ENCODE peak calls at places on chromosomes 7 and 10, in five cellular contexts. H is spleen, K is B cell, A is MCF 10A, Y is tibial artery. U is an unnamed sample.

GRCh38 chr10:88152720-88153119 is 289.3 kb downstream of the PTEN start:
- DNase-seq in K (no peak), H (no peak), Y (no peak), A (peak), U (peak)

GRCh38 chr7:46352335-46352954 is 431.4 kb upstream of the IGFBP3 start:
- DNase-seq in Y (no peak), K (no peak), A (peak), H (no peak), U (peak)

GRCh38 chr10:123394382-123394781 is 240.2 kb downstream of the BUB3 start:
- DNase-seq in Y (no peak), H (no peak), A (no peak), K (no peak), U (no peak)

GRCh38 chr7:148819697-148820332 is 64.3 kb downstream of the EZH2 start:
- DNase-seq in Y (no peak), H (no peak), K (no peak), A (no peak), U (no peak)

GRCh38 chr10:89342219-89342966 is 14.6 kb downstream of the IFIT3 start:
- DNase-seq in A (peak), K (no peak), Y (peak), H (no peak), U (no peak)

GRCh38 chr7:150959739-150960734 is 18.1 kb downstream of the KCNH2 start:
- DNase-seq in H (no peak), A (no peak), K (no peak), Y (no peak), U (no peak)

GRCh38 chr10:598415-599170 is 90.9 kb downstream of the DIP2C start:
- DNase-seq in H (no peak), Y (no peak), A (no peak), K (no peak), U (no peak)

GRCh38 chr7:71131256-71131752 is 640 bp upstream of the GALNT17 start:
- DNase-seq in K (no peak), Y (peak), H (peak), A (no peak), U (peak)

GRCh38 chr10:4646546-4646945 is 179.5 kb upstream of the AKR1E2 start:
- DNase-seq in A (no peak), Y (no peak), K (no peak), H (no peak), U (no peak)

GRCh38 chr7:33841658-33842057 is 63.7 kb upstream of the BMPER start:
- DNase-seq in K (no peak), A (peak), Y (peak), H (no peak), U (no peak)

GRCh38 chr7:120165231-120165630 is 107.7 kb upstream of the KCND2 start:
- DNase-seq in K (no peak), A (no peak), Y (no peak), H (no peak), U (no peak)

GRCh38 chr10:112137381-112137987 is 46.1 kb downstream of the GPAM start:
- DNase-seq in Y (peak), H (peak), A (peak), K (peak), U (peak)

GRCh38 chr7:82507976-82508677 is 64.5 kb upstream of the CACNA2D1 start:
- DNase-seq in A (no peak), Y (no peak), H (no peak), K (no peak), U (no peak)

GRCh38 chr10:105185101-105185500 is 544.0 kb downstream of the SORCS3 start:
- DNase-seq in K (no peak), H (no peak), A (no peak), Y (no peak), U (no peak)

GRCh38 chr10:129909531-129910286 is 54.4 kb downstream of the EBF3 start:
- DNase-seq in H (no peak), A (no peak), Y (no peak), K (no peak), U (no peak)

GRCh38 chr7:159141660-159142059 is 3.0 kb downstream of the VIPR2 start:
- DNase-seq in Y (no peak), K (no peak), A (no peak), H (peak), U (no peak)

GRCh38 chr7:120988591-120989299 is at the start of gene CPED1:
- DNase-seq in H (peak), A (no peak), K (peak), Y (peak), U (peak)

GRCh38 chr10:93175490-93175889 is 101.8 kb downstream of the CYP26A1 start:
- DNase-seq in K (no peak), A (no peak), Y (no peak), H (no peak), U (no peak)

GRCh38 chr7:65951837-65952578 is 30.0 kb downstream of the GUSB start:
- DNase-seq in A (peak), K (no peak), Y (no peak), H (no peak), U (no peak)

GRCh38 chr10:107656932-107657331 is 492.4 kb upstream of the SORCS1 start:
- DNase-seq in K (no peak), A (no peak), H (no peak), Y (no peak), U (no peak)

GRCh38 chr10:67602268-67602950 is 93.6 kb downstream of the CTNNA3 start:
- DNase-seq in A (peak), K (no peak), Y (no peak), H (no peak), U (no peak)

GRCh38 chr7:140521426-140521825 is 42.1 kb upstream of the MKRN1 start:
- DNase-seq in Y (no peak), A (no peak), H (no peak), K (no peak), U (no peak)

GRCh38 chr10:126207313-126207771 is 180.9 kb downstream of the ADAM12 start:
- DNase-seq in A (no peak), K (no peak), H (no peak), Y (no peak), U (no peak)

GRCh38 chr7:64606385-64606784 is 43.5 kb upstream of the ZNF680 start:
- DNase-seq in Y (no peak), K (no peak), A (no peak), H (no peak), U (no peak)

GRCh38 chr7:25025218-25025671 is 45.3 kb upstream of the OSBPL3 start:
- DNase-seq in H (no peak), A (peak), Y (no peak), K (no peak), U (no peak)

GRCh38 chr10:12785338-12785934 is 216.1 kb downstream of the CCDC3 start:
- DNase-seq in Y (no peak), H (no peak), K (no peak), A (no peak), U (no peak)

GRCh38 chr7:66352071-66352470 is 146.9 kb downstream of the TPST1 start:
- DNase-seq in K (no peak), A (peak), Y (no peak), H (no peak), U (no peak)

GRCh38 chr10:86699125-86699524 is 30.8 kb downstream of the LDB3 start:
- DNase-seq in Y (no peak), H (no peak), A (no peak), K (no peak), U (no peak)

GRCh38 chr7:125118444-125118843 is 188.8 kb upstream of the POT1 start:
- DNase-seq in H (no peak), A (peak), Y (no peak), K (no peak), U (no peak)

DNA sequence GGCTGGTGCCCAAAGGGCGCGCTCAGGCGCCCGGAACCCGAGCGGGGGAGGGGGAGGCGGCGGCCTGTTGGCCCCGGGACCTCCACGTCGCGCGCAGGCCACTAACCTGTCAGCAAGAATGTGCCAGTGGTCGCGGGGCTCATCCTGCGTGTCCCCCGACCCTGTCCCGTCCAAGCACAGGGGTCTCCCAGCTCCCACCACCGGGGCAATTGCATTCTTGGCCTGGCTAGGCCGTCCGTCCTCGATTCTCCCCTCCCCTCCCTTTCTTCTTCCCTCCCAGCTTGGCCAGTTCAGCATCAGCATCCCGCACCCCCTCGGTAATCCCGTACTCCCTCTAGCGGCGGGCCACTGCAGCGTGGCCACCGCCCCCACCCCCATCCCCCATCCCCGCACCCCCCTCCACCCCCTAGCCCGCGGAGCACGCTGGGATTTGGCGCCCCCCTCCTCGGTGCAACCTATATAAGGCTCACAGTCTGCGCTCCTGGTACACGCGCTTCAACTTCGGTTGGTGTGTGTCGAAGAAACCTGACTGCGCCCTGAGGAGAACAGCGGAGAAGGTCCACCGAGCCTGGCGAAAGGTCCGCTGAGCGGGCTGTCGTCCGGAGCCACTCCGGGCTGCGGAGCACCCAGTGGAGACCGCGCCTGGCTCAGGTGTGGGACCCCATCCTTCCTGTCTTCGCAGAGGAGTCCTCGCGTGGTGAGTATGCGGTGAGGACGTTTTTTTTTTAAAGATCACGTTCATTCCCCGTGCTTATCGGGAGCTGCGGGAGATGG is at the start of gene SGCE:
- DNase-seq in K (peak), A (peak), Y (peak), H (peak), U (peak)
- TF ChIP-seq CTCF in K (peak), A (peak), Y (peak), H (peak), U (peak)

GRCh38 chr7:96416599-96416998 is 94.7 kb upstream of the SLC25A13 start:
- DNase-seq in Y (no peak), A (no peak), K (no peak), H (no peak), U (no peak)

GRCh38 chr7:96418600-96418999 is 96.7 kb upstream of the SLC25A13 start:
- DNase-seq in Y (no peak), K (no peak), H (no peak), A (no peak), U (no peak)

GRCh38 chr7:96415293-96415940 is 93.5 kb upstream of the SLC25A13 start:
- DNase-seq in A (no peak), Y (no peak), K (no peak), H (no peak), U (no peak)

GRCh38 chr7:96417784-96418183 is 95.9 kb upstream of the SLC25A13 start:
- DNase-seq in K (no peak), A (no peak), H (no peak), Y (no peak), U (no peak)

DNA sequence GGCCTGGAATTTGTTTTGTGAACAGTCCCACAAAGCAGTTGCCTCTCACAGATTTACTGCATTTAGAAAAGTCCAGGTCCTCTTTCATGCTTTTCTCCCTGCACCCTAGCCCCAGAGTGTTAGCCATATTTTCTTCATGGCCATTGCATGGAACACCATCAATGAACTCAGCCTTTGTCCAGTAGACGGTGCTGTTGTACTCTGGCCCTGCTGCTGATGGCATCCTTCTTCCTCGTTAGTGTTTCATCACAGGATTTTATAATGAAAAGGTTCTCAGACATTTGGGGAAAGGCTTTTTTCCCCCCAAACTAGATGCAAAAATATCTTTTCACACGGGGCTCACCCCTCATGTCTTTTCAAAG is 93.0 kb upstream of the SLC25A13 start:
- DNase-seq in H (no peak), Y (no peak), K (no peak), A (peak), U (peak)
- TF ChIP-seq CTCF in H (peak), Y (no peak), K (peak), A (peak), U (peak)

GRCh38 chr7:138017992-138018391 is 16.1 kb upstream of the CREB3L2 start:
- DNase-seq in H (no peak), K (no peak), A (no peak), Y (no peak), U (no peak)
- TF ChIP-seq CTCF in H (no peak), K (no peak), A (no peak), Y (no peak), U (no peak)

GRCh38 chr7:142690554-142691182 is 58.6 kb upstream of the PRSS1 start:
- DNase-seq in A (no peak), Y (no peak), K (no peak), H (no peak), U (no peak)

GRCh38 chr7:142693911-142694310 is 55.4 kb upstream of the PRSS1 start:
- DNase-seq in K (no peak), A (no peak), Y (no peak), H (no peak), U (no peak)

GRCh38 chr7:142685877-142686508 is 63.3 kb upstream of the PRSS1 start:
- DNase-seq in H (no peak), A (no peak), K (no peak), Y (no peak), U (peak)

GRCh38 chr7:142689439-142690168 is 59.7 kb upstream of the PRSS1 start:
- DNase-seq in Y (no peak), A (no peak), H (no peak), K (no peak), U (no peak)
- TF ChIP-seq CTCF in Y (no peak), A (peak), H (no peak), K (no peak), U (no peak)

GRCh38 chr7:98808751-98809460 is 60.9 kb downstream of the TMEM130 start:
- DNase-seq in Y (no peak), A (no peak), K (no peak), H (no peak), U (no peak)
- TF ChIP-seq CTCF in Y (no peak), A (no peak), K (no peak), H (no peak), U (no peak)

GRCh38 chr7:10888861-10889260 is 84.8 kb upstream of the PHF14 start:
- DNase-seq in A (no peak), Y (no peak), H (no peak), K (peak), U (peak)

DNA sequence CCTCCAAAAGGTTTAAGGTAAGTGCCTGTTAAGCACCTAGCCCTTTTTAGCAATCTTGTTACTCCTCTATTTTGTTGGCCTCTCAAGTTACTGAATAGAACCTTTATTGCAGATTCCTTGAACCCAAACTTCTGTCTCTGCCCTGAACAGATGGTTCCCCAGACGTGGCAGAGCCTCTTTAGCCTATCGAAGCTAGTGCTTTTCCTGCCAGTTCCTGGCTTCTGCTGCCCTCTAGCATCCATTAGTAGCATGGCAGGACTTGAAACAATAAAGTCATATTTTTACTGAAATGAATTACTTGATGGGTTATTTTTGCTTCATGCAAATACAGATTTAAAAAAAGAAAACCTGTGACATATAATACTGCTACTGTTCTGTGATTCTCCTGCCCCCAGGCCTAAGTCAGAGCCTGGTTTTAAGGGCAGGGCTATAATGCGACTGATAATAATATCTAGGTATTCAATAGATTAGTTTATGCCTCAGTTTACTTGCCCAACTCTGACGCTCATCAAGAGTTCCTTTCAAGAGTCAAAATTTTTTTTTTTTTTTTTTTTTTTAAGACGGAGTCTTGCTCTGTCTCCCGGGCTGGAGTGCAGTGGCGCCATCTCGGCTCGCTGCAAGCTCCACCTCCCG is 84.3 kb upstream of the PHF14 start:
- DNase-seq in A (peak), Y (no peak), H (no peak), K (peak), U (peak)
- TF ChIP-seq CTCF in A (peak), Y (peak), H (peak), K (peak), U (peak)

GRCh38 chr10:121157998-121158397 is 306.8 kb downstream of the WDR11 start:
- DNase-seq in A (no peak), K (no peak), Y (peak), H (no peak), U (no peak)

GRCh38 chr10:121154846-121155245 is 303.7 kb downstream of the WDR11 start:
- DNase-seq in H (no peak), A (peak), Y (no peak), K (no peak), U (no peak)

GRCh38 chr10:121155742-121156141 is 304.6 kb downstream of the WDR11 start:
- DNase-seq in Y (no peak), A (no peak), H (no peak), K (no peak), U (no peak)

GRCh38 chr10:121159670-121160069 is 308.5 kb downstream of the WDR11 start:
- DNase-seq in K (no peak), Y (no peak), H (no peak), A (peak), U (peak)

GRCh38 chr10:121158988-121159579 is 307.9 kb downstream of the WDR11 start:
- DNase-seq in K (no peak), A (peak), Y (no peak), H (no peak), U (no peak)
- TF ChIP-seq CTCF in K (no peak), A (no peak), Y (no peak), H (no peak), U (no peak)